ENCODE peak calls at places on chromosomes 5 and 9, in nine cellular contexts. One of them, this sample, is unnamed.

GRCh38 chr5:173513521-173513991 is 102.9 kb downstream of the BOD1 start:
- DNase-seq in body of pancreas: no peak
- DNase-seq in HepG2: no peak
- DNase-seq in Caco-2: no peak
- DNase-seq in heart left ventricle: no peak
- DNase-seq in esophagus squamous epithelium: no peak
- DNase-seq in IMR-90: peak; percentile 34
- DNase-seq in WERI-Rb-1: no peak
- DNase-seq in AG04450: no peak
- DNase-seq in this sample: no peak

GRCh38 chr5:1016476-1016875 is 7.9 kb downstream of the NKD2 start:
- DNase-seq in IMR-90: no peak
- DNase-seq in WERI-Rb-1: no peak
- DNase-seq in Caco-2: no peak
- DNase-seq in body of pancreas: no peak
- DNase-seq in heart left ventricle: no peak
- DNase-seq in esophagus squamous epithelium: no peak
- DNase-seq in HepG2: no peak
- DNase-seq in AG04450: no peak
- DNase-seq in this sample: no peak

GRCh38 chr9:438066-438465 is 223.4 kb downstream of the DOCK8 start:
- DNase-seq in WERI-Rb-1: no peak
- DNase-seq in IMR-90: peak; percentile 33
- DNase-seq in esophagus squamous epithelium: no peak
- DNase-seq in AG04450: no peak
- DNase-seq in HepG2: no peak
- DNase-seq in heart left ventricle: no peak
- DNase-seq in body of pancreas: no peak
- DNase-seq in Caco-2: no peak
- DNase-seq in this sample: peak; percentile 36

GRCh38 chr5:53089481-53089976 is 20.0 kb downstream of the MOCS2 start:
- DNase-seq in heart left ventricle: no peak
- DNase-seq in body of pancreas: no peak
- DNase-seq in WERI-Rb-1: no peak
- DNase-seq in Caco-2: no peak
- DNase-seq in HepG2: no peak
- DNase-seq in esophagus squamous epithelium: no peak
- DNase-seq in IMR-90: peak; percentile 34
- DNase-seq in AG04450: no peak
- DNase-seq in this sample: no peak

GRCh38 chr5:143192191-143192880 is 211.2 kb downstream of the NR3C1 start:
- DNase-seq in HepG2: no peak
- DNase-seq in esophagus squamous epithelium: no peak
- DNase-seq in WERI-Rb-1: no peak
- DNase-seq in body of pancreas: no peak
- DNase-seq in Caco-2: no peak
- DNase-seq in AG04450: no peak
- DNase-seq in heart left ventricle: no peak
- DNase-seq in IMR-90: no peak
- DNase-seq in this sample: no peak

GRCh38 chr9:91948423-91949292 is 1.4 kb downstream of the ROR2 start:
- DNase-seq in AG04450: no peak
- DNase-seq in body of pancreas: peak; percentile 55
- DNase-seq in WERI-Rb-1: peak; percentile 75
- DNase-seq in esophagus squamous epithelium: no peak
- DNase-seq in IMR-90: peak; percentile 57
- DNase-seq in Caco-2: peak; percentile 54
- DNase-seq in HepG2: no peak
- DNase-seq in heart left ventricle: peak; percentile 31
- DNase-seq in this sample: peak; percentile 67

GRCh38 chr5:72246954-72247442 is 73.0 kb downstream of the MRPS27 start:
- DNase-seq in WERI-Rb-1: no peak
- DNase-seq in HepG2: no peak
- DNase-seq in Caco-2: no peak
- DNase-seq in esophagus squamous epithelium: no peak
- DNase-seq in heart left ventricle: no peak
- DNase-seq in body of pancreas: no peak
- DNase-seq in IMR-90: peak; percentile 69
- DNase-seq in AG04450: no peak
- DNase-seq in this sample: peak; percentile 51

GRCh38 chr5:31052937-31053658 is 140.4 kb upstream of the CDH6 start:
- DNase-seq in Caco-2: no peak
- DNase-seq in body of pancreas: no peak
- DNase-seq in heart left ventricle: no peak
- DNase-seq in AG04450: no peak
- DNase-seq in esophagus squamous epithelium: no peak
- DNase-seq in IMR-90: no peak
- DNase-seq in WERI-Rb-1: no peak
- DNase-seq in HepG2: no peak
- DNase-seq in this sample: no peak

GRCh38 chr9:109640232-109641078 is 139.5 kb upstream of the PALM2AKAP2 start:
- DNase-seq in AG04450: no peak
- DNase-seq in body of pancreas: peak; percentile 54
- DNase-seq in WERI-Rb-1: peak; percentile 30
- DNase-seq in Caco-2: no peak
- DNase-seq in IMR-90: peak; percentile 22
- DNase-seq in esophagus squamous epithelium: no peak
- DNase-seq in HepG2: no peak
- DNase-seq in heart left ventricle: peak; percentile 63
- DNase-seq in this sample: peak; percentile 85

GRCh38 chr9:78296893-78297671 is at the start of gene PSAT1:
- DNase-seq in Caco-2: peak; percentile 81
- DNase-seq in AG04450: peak; percentile 96
- DNase-seq in HepG2: peak; percentile 94
- DNase-seq in IMR-90: peak; percentile 98
- DNase-seq in WERI-Rb-1: peak; percentile 40
- DNase-seq in body of pancreas: peak; percentile 93
- DNase-seq in heart left ventricle: peak; percentile 79
- DNase-seq in esophagus squamous epithelium: peak; percentile 30
- DNase-seq in this sample: peak; percentile 94

GRCh38 chr9:121888438-121888775 is 204.7 kb downstream of the TTLL11 start:
- DNase-seq in IMR-90: peak; percentile 85
- DNase-seq in HepG2: no peak
- DNase-seq in body of pancreas: no peak
- DNase-seq in WERI-Rb-1: no peak
- DNase-seq in Caco-2: no peak
- DNase-seq in esophagus squamous epithelium: no peak
- DNase-seq in AG04450: no peak
- DNase-seq in heart left ventricle: no peak
- DNase-seq in this sample: peak; percentile 92

GRCh38 chr9:126515873-126516505 is 97.7 kb upstream of the LMX1B start:
- DNase-seq in IMR-90: no peak
- DNase-seq in Caco-2: no peak
- DNase-seq in heart left ventricle: no peak
- DNase-seq in WERI-Rb-1: no peak
- DNase-seq in HepG2: no peak
- DNase-seq in body of pancreas: no peak
- DNase-seq in esophagus squamous epithelium: no peak
- DNase-seq in AG04450: no peak
- DNase-seq in this sample: no peak
- H3K27me3 ChIP-seq in IMR-90: peaks cover 40% of the 10 kb centered on the region
- H3K27me3 ChIP-seq in Caco-2: peaks cover 2% of the 10 kb centered on the region
- H3K27me3 ChIP-seq in heart left ventricle: peaks cover 33% of the 10 kb centered on the region
- H3K27me3 ChIP-seq in WERI-Rb-1: no peaks in the 10 kb centered on the region
- H3K27me3 ChIP-seq in HepG2: no peaks in the 10 kb centered on the region
- H3K27me3 ChIP-seq in body of pancreas: no peaks in the 10 kb centered on the region
- H3K27me3 ChIP-seq in esophagus squamous epithelium: peaks cover 89% of the 10 kb centered on the region
- H3K27me3 ChIP-seq in AG04450: peaks cover 34% of the 10 kb centered on the region
- H3K27me3 ChIP-seq in this sample: no peaks in the 10 kb centered on the region

GRCh38 chr9:134627417-134628353 is 13.9 kb upstream of the COL5A1 start:
- DNase-seq in AG04450: no peak
- DNase-seq in body of pancreas: no peak
- DNase-seq in esophagus squamous epithelium: no peak
- DNase-seq in IMR-90: no peak
- DNase-seq in heart left ventricle: no peak
- DNase-seq in Caco-2: no peak
- DNase-seq in WERI-Rb-1: peak; percentile 3
- DNase-seq in HepG2: no peak
- DNase-seq in this sample: no peak

GRCh38 chr9:134628354-134628736 is 13.3 kb upstream of the COL5A1 start:
- DNase-seq in WERI-Rb-1: peak; percentile 4
- DNase-seq in esophagus squamous epithelium: no peak
- DNase-seq in IMR-90: no peak
- DNase-seq in Caco-2: no peak
- DNase-seq in HepG2: no peak
- DNase-seq in body of pancreas: no peak
- DNase-seq in heart left ventricle: no peak
- DNase-seq in AG04450: no peak
- DNase-seq in this sample: no peak

GRCh38 chr9:134625361-134626140 is 16.1 kb upstream of the COL5A1 start:
- DNase-seq in Caco-2: no peak
- DNase-seq in heart left ventricle: no peak
- DNase-seq in esophagus squamous epithelium: no peak
- DNase-seq in HepG2: no peak
- DNase-seq in body of pancreas: no peak
- DNase-seq in IMR-90: peak; percentile 50
- DNase-seq in WERI-Rb-1: peak; percentile 4
- DNase-seq in AG04450: no peak
- DNase-seq in this sample: no peak

GRCh38 chr9:134626141-134626423 is 15.5 kb upstream of the COL5A1 start:
- DNase-seq in Caco-2: no peak
- DNase-seq in heart left ventricle: no peak
- DNase-seq in WERI-Rb-1: no peak
- DNase-seq in AG04450: no peak
- DNase-seq in HepG2: no peak
- DNase-seq in esophagus squamous epithelium: no peak
- DNase-seq in IMR-90: no peak
- DNase-seq in body of pancreas: no peak
- DNase-seq in this sample: no peak

DNA sequence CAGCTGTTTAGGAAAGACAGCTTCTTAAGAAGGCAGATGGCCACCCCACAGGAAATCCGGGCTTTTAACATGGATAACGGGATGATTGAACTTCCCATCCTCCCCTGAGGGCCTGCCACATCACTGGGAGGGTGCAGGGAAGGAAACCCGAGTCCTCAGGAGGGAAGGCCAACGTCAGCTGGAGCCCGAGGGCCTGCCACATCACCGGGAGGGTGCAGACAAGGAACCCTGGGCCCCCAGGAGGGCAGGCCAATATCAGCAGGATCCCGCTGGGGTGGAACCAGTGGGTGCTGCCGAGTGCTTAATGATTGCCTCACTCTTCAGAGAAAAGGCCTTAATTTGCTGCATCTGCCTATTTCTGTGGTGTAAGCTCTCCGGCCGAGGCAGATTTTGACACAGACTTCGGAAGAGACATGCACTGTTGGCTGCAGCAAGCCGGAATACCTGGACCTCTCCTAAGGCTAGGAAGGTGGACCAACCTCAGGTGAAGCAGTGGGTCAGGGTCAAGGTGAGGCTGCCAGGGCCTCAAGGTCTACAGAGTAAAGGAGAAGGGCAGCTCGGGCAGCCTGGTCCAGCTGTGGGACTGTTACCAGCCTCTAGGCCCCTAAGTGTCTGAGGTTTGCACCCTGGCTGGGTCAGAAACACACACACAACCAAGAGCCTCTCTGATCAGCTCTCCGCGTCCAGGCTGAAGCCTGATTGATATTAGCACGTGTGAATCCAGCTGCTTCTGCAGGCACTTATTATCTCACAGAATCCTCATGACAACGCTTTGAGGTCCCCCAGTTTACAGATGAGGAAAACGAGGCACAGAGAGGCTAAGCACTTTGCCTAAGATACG is 14.8 kb upstream of the COL5A1 start:
- DNase-seq in AG04450: no peak
- DNase-seq in heart left ventricle: no peak
- DNase-seq in HepG2: no peak
- DNase-seq in IMR-90: peak; percentile 59
- DNase-seq in body of pancreas: no peak
- DNase-seq in WERI-Rb-1: peak; percentile 90
- DNase-seq in Caco-2: no peak
- DNase-seq in esophagus squamous epithelium: no peak
- DNase-seq in this sample: no peak
- H3K4me3 ChIP-seq in AG04450: no peak overlapping the region
- H3K4me3 ChIP-seq in heart left ventricle: no peak overlapping the region
- H3K4me3 ChIP-seq in HepG2: no peak overlapping the region
- H3K4me3 ChIP-seq in IMR-90: no peak overlapping the region
- H3K4me3 ChIP-seq in body of pancreas: no peak overlapping the region
- H3K4me3 ChIP-seq in WERI-Rb-1: no peak overlapping the region
- H3K4me3 ChIP-seq in Caco-2: no peak overlapping the region
- H3K4me3 ChIP-seq in esophagus squamous epithelium: no peak overlapping the region
- H3K4me3 ChIP-seq in this sample: no peak overlapping the region

GRCh38 chr5:3324421-3325101 is 271.1 kb upstream of the IRX1 start:
- DNase-seq in esophagus squamous epithelium: no peak
- DNase-seq in body of pancreas: no peak
- DNase-seq in Caco-2: no peak
- DNase-seq in IMR-90: no peak
- DNase-seq in HepG2: no peak
- DNase-seq in AG04450: no peak
- DNase-seq in WERI-Rb-1: no peak
- DNase-seq in heart left ventricle: no peak
- DNase-seq in this sample: peak; percentile 27

GRCh38 chr5:3329427-3329826 is 266.2 kb upstream of the IRX1 start:
- DNase-seq in heart left ventricle: no peak
- DNase-seq in WERI-Rb-1: no peak
- DNase-seq in Caco-2: no peak
- DNase-seq in body of pancreas: no peak
- DNase-seq in esophagus squamous epithelium: no peak
- DNase-seq in AG04450: no peak
- DNase-seq in HepG2: no peak
- DNase-seq in IMR-90: no peak
- DNase-seq in this sample: no peak

GRCh38 chr5:3325206-3325605 is 270.4 kb upstream of the IRX1 start:
- DNase-seq in esophagus squamous epithelium: no peak
- DNase-seq in WERI-Rb-1: no peak
- DNase-seq in heart left ventricle: no peak
- DNase-seq in IMR-90: no peak
- DNase-seq in body of pancreas: no peak
- DNase-seq in AG04450: no peak
- DNase-seq in Caco-2: no peak
- DNase-seq in HepG2: no peak
- DNase-seq in this sample: peak; percentile 44

GRCh38 chr5:3325811-3326568 is 269.6 kb upstream of the IRX1 start:
- DNase-seq in body of pancreas: no peak
- DNase-seq in AG04450: no peak
- DNase-seq in WERI-Rb-1: no peak
- DNase-seq in Caco-2: no peak
- DNase-seq in esophagus squamous epithelium: no peak
- DNase-seq in HepG2: no peak
- DNase-seq in heart left ventricle: no peak
- DNase-seq in IMR-90: no peak
- DNase-seq in this sample: no peak

GRCh38 chr5:3326569-3327232 is 268.9 kb upstream of the IRX1 start:
- DNase-seq in Caco-2: no peak
- DNase-seq in HepG2: no peak
- DNase-seq in AG04450: no peak
- DNase-seq in IMR-90: no peak
- DNase-seq in body of pancreas: no peak
- DNase-seq in heart left ventricle: no peak
- DNase-seq in WERI-Rb-1: no peak
- DNase-seq in esophagus squamous epithelium: no peak
- DNase-seq in this sample: no peak
- H3K9me3 ChIP-seq in Caco-2: peaks cover 15% of the 10 kb centered on the region
- H3K9me3 ChIP-seq in HepG2: peaks cover 19% of the 10 kb centered on the region
- H3K9me3 ChIP-seq in AG04450: peaks cover 89% of the 10 kb centered on the region
- H3K9me3 ChIP-seq in IMR-90: peaks cover 42% of the 10 kb centered on the region
- H3K9me3 ChIP-seq in body of pancreas: no peaks in the 10 kb centered on the region
- H3K9me3 ChIP-seq in heart left ventricle: no peaks in the 10 kb centered on the region
- H3K9me3 ChIP-seq in WERI-Rb-1: peaks cover 11% of the 10 kb centered on the region
- H3K9me3 ChIP-seq in esophagus squamous epithelium: no peaks in the 10 kb centered on the region
- H3K9me3 ChIP-seq in this sample: no peaks in the 10 kb centered on the region

DNA sequence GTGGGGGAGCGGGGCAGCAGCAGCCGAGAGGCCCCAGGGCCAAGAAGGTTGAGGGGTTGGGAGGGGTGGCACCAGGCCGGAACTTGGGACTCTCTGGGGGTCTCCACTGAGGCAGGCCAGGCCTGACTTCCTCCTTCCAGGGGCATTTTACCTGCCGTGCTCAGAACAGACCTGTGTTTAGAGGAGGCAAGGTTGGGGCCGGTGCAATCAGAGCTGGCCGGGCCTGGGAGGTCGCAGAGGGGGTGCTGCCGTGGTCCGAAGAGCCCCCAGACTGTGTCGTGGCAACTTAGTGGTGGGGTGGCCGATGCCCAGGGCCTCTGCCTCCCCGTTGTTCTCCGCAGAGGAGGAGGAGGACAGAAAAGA is 21.8 kb downstream of the GLT6D1 start:
- DNase-seq in esophagus squamous epithelium: no peak
- DNase-seq in AG04450: no peak
- DNase-seq in WERI-Rb-1: no peak
- DNase-seq in heart left ventricle: no peak
- DNase-seq in HepG2: no peak
- DNase-seq in body of pancreas: no peak
- DNase-seq in IMR-90: no peak
- DNase-seq in Caco-2: no peak
- DNase-seq in this sample: no peak
- H3K27me3 ChIP-seq in esophagus squamous epithelium: peaks cover 84% of the 10 kb centered on the region
- H3K27me3 ChIP-seq in AG04450: peaks cover 2% of the 10 kb centered on the region
- H3K27me3 ChIP-seq in WERI-Rb-1: no peaks in the 10 kb centered on the region
- H3K27me3 ChIP-seq in heart left ventricle: peaks cover 4% of the 10 kb centered on the region
- H3K27me3 ChIP-seq in HepG2: peaks cover 26% of the 10 kb centered on the region
- H3K27me3 ChIP-seq in body of pancreas: no peaks in the 10 kb centered on the region
- H3K27me3 ChIP-seq in IMR-90: no peaks in the 10 kb centered on the region
- H3K27me3 ChIP-seq in Caco-2: no peaks in the 10 kb centered on the region
- H3K27me3 ChIP-seq in this sample: peaks cover 3% of the 10 kb centered on the region

This sample was measured in MG63.